ENCODE peak calls at places on chromosomes 7 and 10, in six cellular contexts. U is Caki2, T is mesothelial cell of epicardium, M is GM13977, W is NCI-H1417, F is LoVo. L is an unnamed sample.
A peak's percentile ranks its signal among the peaks of the same experiment; 100 is the strongest.

GRCh38 chr7:40219917-40220316 is 85.1 kb downstream of the SUGCT start:
- DNase-seq in U (no peak), T (no peak), M (no peak), W (no peak), F (no peak), L (no peak)

GRCh38 chr10:61271127-61271780 is 181.9 kb downstream of the TMEM26 start:
- DNase-seq in U (peak; percentile 57), T (no peak), M (no peak), W (no peak), F (peak; percentile 16), L (no peak)

GRCh38 chr7:83547526-83547925 is 101.4 kb downstream of the SEMA3E start:
- DNase-seq in U (peak; percentile 76), T (no peak), M (peak; percentile 12), W (peak; percentile 86), F (peak; percentile 22), L (no peak)

GRCh38 chr10:44034946-44035345 is 350.0 kb downstream of the CXCL12 start:
- DNase-seq in U (no peak), T (no peak), M (no peak), W (no peak), F (no peak), L (no peak)

GRCh38 chr10:46096909-46097575 is 51.0 kb upstream of the MSMB start:
- DNase-seq in U (no peak), T (no peak), M (no peak), W (no peak), F (no peak), L (no peak)

GRCh38 chr7:123787227-123788007 is 38.6 kb upstream of the WASL start:
- DNase-seq in U (no peak), T (no peak), M (no peak), W (no peak), F (no peak), L (no peak)

GRCh38 chr7:8724080-8724718 is 290.8 kb downstream of the NXPH1 start:
- DNase-seq in U (peak; percentile 39), T (peak; percentile 55), M (peak; percentile 67), W (peak; percentile 66), F (peak; percentile 66), L (peak; percentile 59)

GRCh38 chr10:44651834-44652233 is 259.3 kb upstream of the TMEM72 start:
- DNase-seq in U (no peak), T (no peak), M (no peak), W (no peak), F (no peak), L (no peak)

GRCh38 chr7:42946616-42946928 is 14.4 kb downstream of the MRPL32 start:
- DNase-seq in U (no peak), T (no peak), M (no peak), W (no peak), F (no peak), L (no peak)

GRCh38 chr7:120404042-120404441 is 131.1 kb downstream of the KCND2 start:
- DNase-seq in U (no peak), T (no peak), M (no peak), W (no peak), F (no peak), L (no peak)

L was measured in GM13976.